ENCODE peak calls at places on chromosomes 16 and 17, in nine cellular contexts. One of them, this sample, is unnamed.

GRCh38 chr17:18259621-18260331 is 686 bp upstream of the MIEF2 start:
- DNase-seq in Caki2: peak
- DNase-seq in NCI-H345: no peak
- DNase-seq in AG08396: no peak
- DNase-seq in iris pigment epithelial cell: peak
- DNase-seq in HEK293T: no peak
- DNase-seq in neuronal stem cell: no peak
- DNase-seq in endodermal cell: no peak
- DNase-seq in ELR: peak
- DNase-seq in this sample: no peak

GRCh38 chr17:60743812-60744211 is 66.2 kb downstream of the BCAS3 start:
- DNase-seq in Caki2: no peak
- DNase-seq in NCI-H345: no peak
- DNase-seq in AG08396: peak
- DNase-seq in iris pigment epithelial cell: no peak
- DNase-seq in HEK293T: no peak
- DNase-seq in neuronal stem cell: no peak
- DNase-seq in endodermal cell: no peak
- DNase-seq in ELR: peak
- DNase-seq in this sample: no peak

GRCh38 chr17:64992325-64992802 is 64.2 kb downstream of the GNA13 start:
- DNase-seq in Caki2: peak
- DNase-seq in NCI-H345: no peak
- DNase-seq in AG08396: peak
- DNase-seq in iris pigment epithelial cell: peak
- DNase-seq in HEK293T: no peak
- DNase-seq in neuronal stem cell: no peak
- DNase-seq in endodermal cell: no peak
- DNase-seq in ELR: peak
- DNase-seq in this sample: no peak

GRCh38 chr16:25126820-25127232 is 15.3 kb downstream of the LCMT1 start:
- DNase-seq in Caki2: peak
- DNase-seq in NCI-H345: peak
- DNase-seq in AG08396: peak
- DNase-seq in iris pigment epithelial cell: peak
- DNase-seq in HEK293T: peak
- DNase-seq in neuronal stem cell: no peak
- DNase-seq in endodermal cell: no peak
- DNase-seq in ELR: peak
- DNase-seq in this sample: peak

GRCh38 chr16:14106457-14106856 is 35.3 kb downstream of the MRTFB start:
- DNase-seq in Caki2: no peak
- DNase-seq in NCI-H345: no peak
- DNase-seq in AG08396: no peak
- DNase-seq in iris pigment epithelial cell: peak
- DNase-seq in HEK293T: no peak
- DNase-seq in neuronal stem cell: no peak
- DNase-seq in endodermal cell: no peak
- DNase-seq in ELR: no peak
- DNase-seq in this sample: no peak

GRCh38 chr16:56841233-56841632 is 23.8 kb upstream of the SLC12A3 start:
- DNase-seq in Caki2: no peak
- DNase-seq in NCI-H345: no peak
- DNase-seq in AG08396: peak
- DNase-seq in iris pigment epithelial cell: peak
- DNase-seq in HEK293T: no peak
- DNase-seq in neuronal stem cell: no peak
- DNase-seq in endodermal cell: no peak
- DNase-seq in ELR: no peak
- DNase-seq in this sample: no peak

GRCh38 chr16:72443809-72444208 is 271.9 kb upstream of the PMFBP1 start:
- DNase-seq in Caki2: no peak
- DNase-seq in NCI-H345: no peak
- DNase-seq in AG08396: no peak
- DNase-seq in iris pigment epithelial cell: no peak
- DNase-seq in HEK293T: no peak
- DNase-seq in neuronal stem cell: no peak
- DNase-seq in endodermal cell: no peak
- DNase-seq in ELR: peak
- DNase-seq in this sample: no peak

GRCh38 chr17:57328109-57328882 is 72.0 kb downstream of the MSI2 start:
- DNase-seq in Caki2: no peak
- DNase-seq in NCI-H345: no peak
- DNase-seq in AG08396: no peak
- DNase-seq in iris pigment epithelial cell: peak
- DNase-seq in HEK293T: no peak
- DNase-seq in neuronal stem cell: no peak
- DNase-seq in endodermal cell: no peak
- DNase-seq in ELR: no peak
- DNase-seq in this sample: no peak

GRCh38 chr16:22859925-22860324 is 46.0 kb downstream of the HS3ST2 start:
- DNase-seq in Caki2: no peak
- DNase-seq in NCI-H345: no peak
- DNase-seq in AG08396: no peak
- DNase-seq in iris pigment epithelial cell: no peak
- DNase-seq in HEK293T: no peak
- DNase-seq in neuronal stem cell: no peak
- DNase-seq in endodermal cell: peak
- DNase-seq in ELR: no peak
- DNase-seq in this sample: no peak

This sample was measured in small intestine.